ENCODE peak calls at places on chromosomes 11 and 22, in six cellular contexts. F, N, I, U, D and P are unnamed samples.

GRCh38 chr11:2096001-2096918 is 42.9 kb downstream of the IGF2 start:
- DNase-seq in U (no peak), F (no peak), D (peak; percentile 86), I (no peak), N (no peak), P (no peak)

GRCh38 chr11:32101791-32102190 is 10.9 kb downstream of the RCN1 start:
- DNase-seq in N (no peak), F (no peak), U (no peak), D (no peak), I (no peak), P (no peak)

GRCh38 chr22:16601437-16602223 is 9.0 kb upstream of the CCT8L2 start:
- DNase-seq in D (no peak), U (no peak), F (no peak), N (no peak), I (no peak), P (peak; percentile 4)

GRCh38 chr11:96648991-96649390 is 259.2 kb downstream of the JRKL start:
- DNase-seq in I (no peak), U (no peak), N (no peak), D (no peak), F (peak; percentile 3), P (no peak)

GRCh38 chr11:124801014-124801413 is 808 bp upstream of the MSANTD2 start:
- DNase-seq in F (no peak), N (no peak), U (no peak), D (peak; percentile 49), I (no peak), P (no peak)

GRCh38 chr22:35958334-35958733 is 70.3 kb downstream of the RBFOX2 start:
- DNase-seq in D (no peak), I (no peak), U (no peak), F (no peak), N (no peak), P (no peak)

GRCh38 chr11:71431271-71431670 is 16.9 kb downstream of the DHCR7 start:
- DNase-seq in N (no peak), D (no peak), U (no peak), F (no peak), I (no peak), P (no peak)

GRCh38 chr22:22171357-22172218 is 73.0 kb upstream of the VPREB1 start:
- DNase-seq in F (no peak), I (no peak), N (no peak), U (peak; percentile 68), D (no peak), P (no peak)

GRCh38 chr22:49966716-49967332 is 6.3 kb downstream of the PIM3 start:
- DNase-seq in I (no peak), U (no peak), D (no peak), F (no peak), N (no peak), P (no peak)

GRCh38 chr22:49582171-49582570 is 245.5 kb downstream of the BRD1 start:
- DNase-seq in D (no peak), F (no peak), U (no peak), I (no peak), N (no peak), P (no peak)

GRCh38 chr22:27370281-27370680 is 431.3 kb downstream of the MN1 start:
- DNase-seq in U (peak; percentile 87), F (no peak), N (no peak), I (no peak), D (no peak), P (no peak)